ENCODE peak calls at places on chromosomes 6 and 20, in eight cellular contexts. C, S, M, J, N, H, F and O are unnamed samples.

GRCh38 chr6:145668844-145669243 is 66.5 kb downstream of the EPM2A start:
- DNase-seq in C (no peak), S (no peak), M (no peak), J (no peak), N (no peak), H (no peak), F (no peak), O (no peak)

GRCh38 chr6:39059496-39060310 is 11.1 kb downstream of the GLP1R start:
- DNase-seq in C (no peak), S (no peak), M (no peak), J (no peak), N (no peak), H (no peak), F (no peak), O (peak)

GRCh38 chr6:109747216-109747615 is 56.1 kb downstream of the FIG4 start:
- DNase-seq in C (no peak), S (no peak), M (no peak), J (no peak), N (no peak), H (no peak), F (no peak), O (no peak)

GRCh38 chr20:45449528-45449927 is 20.0 kb upstream of the WFDC2 start:
- DNase-seq in C (peak), S (no peak), M (no peak), J (no peak), N (no peak), H (no peak), F (no peak), O (no peak)

GRCh38 chr6:168188974-168189678 is 110.1 kb upstream of the FRMD1 start:
- DNase-seq in C (no peak), S (peak), M (no peak), J (no peak), N (no peak), H (no peak), F (no peak), O (no peak)

GRCh38 chr20:40694246-40694645 is 5.2 kb upstream of the MAFB start:
- DNase-seq in C (no peak), S (no peak), M (no peak), J (no peak), N (no peak), H (no peak), F (no peak), O (no peak)

GRCh38 chr20:49575551-49576060 is 7.7 kb upstream of the PTGIS start:
- DNase-seq in C (peak), S (no peak), M (no peak), J (peak), N (no peak), H (no peak), F (no peak), O (peak)

GRCh38 chr6:94751641-94752329 is 825.5 kb upstream of the MANEA start:
- DNase-seq in C (no peak), S (no peak), M (no peak), J (no peak), N (peak), H (no peak), F (no peak), O (no peak)

GRCh38 chr6:125611573-125612399 is 137.6 kb upstream of the HEY2 start:
- DNase-seq in C (no peak), S (no peak), M (no peak), J (peak), N (no peak), H (no peak), F (peak), O (no peak)

GRCh38 chr6:164455835-164456234 is 853.6 kb downstream of the C6orf118 start:
- DNase-seq in C (no peak), S (no peak), M (no peak), J (no peak), N (no peak), H (no peak), F (no peak), O (no peak)

GRCh38 chr6:29442670-29443184 is 3.6 kb downstream of the OR10C1 start:
- DNase-seq in C (no peak), S (no peak), M (no peak), J (no peak), N (no peak), H (no peak), F (no peak), O (no peak)

GRCh38 chr6:74368746-74369145 is 672.7 kb downstream of the CD109 start:
- DNase-seq in C (no peak), S (no peak), M (no peak), J (no peak), N (no peak), H (no peak), F (no peak), O (no peak)

GRCh38 chr6:18186033-18186432 is 30.8 kb downstream of the KDM1B start:
- DNase-seq in C (no peak), S (no peak), M (no peak), J (no peak), N (no peak), H (no peak), F (no peak), O (no peak)

GRCh38 chr20:22312744-22313346 is 271.5 kb downstream of the FOXA2 start:
- DNase-seq in C (peak), S (peak), M (no peak), J (peak), N (peak), H (no peak), F (peak), O (peak)

GRCh38 chr6:56482525-56482924 is 160.2 kb downstream of the DST start:
- DNase-seq in C (peak), S (no peak), M (no peak), J (no peak), N (no peak), H (no peak), F (no peak), O (no peak)

GRCh38 chr20:39878809-39879208 is 810.2 kb downstream of the MAFB start:
- DNase-seq in C (no peak), S (no peak), M (no peak), J (no peak), N (no peak), H (no peak), F (no peak), O (no peak)

GRCh38 chr6:46130665-46131064 is 876 bp downstream of the ENPP4 start:
- DNase-seq in C (no peak), S (no peak), M (no peak), J (no peak), N (no peak), H (no peak), F (no peak), O (no peak)

GRCh38 chr20:59495894-59496510 is 108.3 kb upstream of the PHACTR3 start:
- DNase-seq in C (peak), S (peak), M (peak), J (peak), N (peak), H (peak), F (peak), O (peak)

GRCh38 chr20:45101333-45101850 is 465 bp upstream of the KCNS1 start:
- DNase-seq in C (no peak), S (no peak), M (no peak), J (no peak), N (no peak), H (no peak), F (no peak), O (no peak)

GRCh38 chr6:117425431-117426153 is at the start of gene ROS1:
- DNase-seq in C (peak), S (no peak), M (no peak), J (no peak), N (no peak), H (no peak), F (no peak), O (no peak)

GRCh38 chr6:146856296-146856695 is 257.5 kb downstream of the ADGB start:
- DNase-seq in C (no peak), S (no peak), M (no peak), J (no peak), N (peak), H (no peak), F (no peak), O (no peak)

GRCh38 chr6:82893889-82894652 is 171.6 kb downstream of the UBE3D start:
- DNase-seq in C (no peak), S (no peak), M (no peak), J (no peak), N (no peak), H (no peak), F (no peak), O (no peak)

GRCh38 chr20:4383966-4384365 is 337.7 kb upstream of the PRND start:
- DNase-seq in C (no peak), S (no peak), M (no peak), J (no peak), N (no peak), H (no peak), F (peak), O (no peak)

GRCh38 chr6:136463796-136464542 is 86.3 kb downstream of the MAP7 start:
- DNase-seq in C (no peak), S (no peak), M (no peak), J (no peak), N (no peak), H (no peak), F (no peak), O (no peak)

GRCh38 chr20:51346686-51347485 is 195.6 kb downstream of the NFATC2 start:
- DNase-seq in C (no peak), S (no peak), M (no peak), J (peak), N (no peak), H (peak), F (peak), O (no peak)